ENCODE peak calls at places on chromosomes 16 and 17, in six cellular contexts. E, Z, M, A, J and K are unnamed samples. For H3K4me1, the result is how much of the 10 kb centered on the place peaks cover.

GRCh38 chr16:75460441-75460840 is 4.0 kb downstream of the TMEM170A start:
- DNase-seq in E (no peak), Z (no peak), M (no peak), A (no peak), J (peak), K (no peak)

GRCh38 chr17:37291351-37291750 is 84.4 kb upstream of the C17orf78 start:
- DNase-seq in E (no peak), Z (no peak), M (no peak), A (no peak), J (no peak), K (no peak)

GRCh38 chr16:59684911-59685310 is 950.8 kb upstream of the GOT2 start:
- DNase-seq in E (no peak), Z (no peak), M (no peak), A (no peak), J (no peak), K (no peak)

GRCh38 chr17:60381958-60382357 is 10.0 kb downstream of the USP32 start:
- DNase-seq in E (no peak), Z (no peak), M (peak), A (no peak), J (no peak), K (no peak)

GRCh38 chr16:58678716-58679115 is 5.9 kb downstream of the SLC38A7 start:
- DNase-seq in E (peak), Z (no peak), M (peak), A (no peak), J (no peak), K (no peak)

GRCh38 chr16:12260647-12261262 is 284.2 kb downstream of the SNX29 start:
- DNase-seq in E (no peak), Z (no peak), M (no peak), A (no peak), J (peak), K (no peak)

GRCh38 chr16:86566966-86567700 is 504 bp downstream of the FOXC2 start:
- DNase-seq in E (peak), Z (no peak), M (no peak), A (no peak), J (peak), K (no peak)

GRCh38 chr17:78154903-78155811 is 9.0 kb downstream of the C17orf99 start:
- DNase-seq in E (no peak), Z (no peak), M (no peak), A (no peak), J (no peak), K (no peak)

GRCh38 chr17:76611747-76612143 is 26.1 kb upstream of the ST6GALNAC2 start:
- DNase-seq in E (no peak), Z (no peak), M (no peak), A (no peak), J (no peak), K (no peak)

GRCh38 chr16:81324808-81325207 is 10.0 kb downstream of the GAN start:
- DNase-seq in E (no peak), Z (no peak), M (no peak), A (no peak), J (no peak), K (no peak)

GRCh38 chr16:15398618-15399316 is 3.2 kb downstream of the MPV17L start:
- DNase-seq in E (no peak), Z (no peak), M (no peak), A (no peak), J (no peak), K (no peak)

GRCh38 chr17:32518856-32519768 is 32.3 kb downstream of the CDK5R1 start:
- DNase-seq in E (peak), Z (no peak), M (peak), A (no peak), J (peak), K (peak)

GRCh38 chr16:11586375-11586855 is 304 bp downstream of the LITAF start:
- DNase-seq in E (peak), Z (no peak), M (no peak), A (no peak), J (no peak), K (no peak)

GRCh38 chr16:56931253-56931768 is 631 bp upstream of the HERPUD1 start:
- DNase-seq in E (no peak), Z (no peak), M (peak), A (no peak), J (peak), K (no peak)

GRCh38 chr16:66342294-66342900 is 24.1 kb upstream of the CDH5 start:
- DNase-seq in E (no peak), Z (no peak), M (no peak), A (no peak), J (peak), K (no peak)

GRCh38 chr16:50021509-50021908 is 3.5 kb upstream of the CNEP1R1 start:
- DNase-seq in E (no peak), Z (no peak), M (no peak), A (no peak), J (peak), K (no peak)

GRCh38 chr17:36901506-36901905 is 35.8 kb upstream of the LHX1 start:
- DNase-seq in E (no peak), Z (no peak), M (no peak), A (no peak), J (peak), K (no peak)

GRCh38 chr17:27621557-27621956 is 9.4 kb upstream of the LGALS9 start:
- DNase-seq in E (no peak), Z (no peak), M (no peak), A (no peak), J (peak), K (no peak)

GRCh38 chr16:3074860-3075545 is 9.6 kb downstream of the IL32 start:
- DNase-seq in E (no peak), Z (peak), M (no peak), A (no peak), J (no peak), K (peak)

GRCh38 chr17:8073627-8074485 is 13.7 kb downstream of the ALOX12B start:
- DNase-seq in E (peak), Z (peak), M (peak), A (peak), J (peak), K (peak)

GRCh38 chr17:81315170-81315884 is 20.2 kb upstream of the SLC38A10 start:
- DNase-seq in E (no peak), Z (no peak), M (no peak), A (no peak), J (no peak), K (no peak)

GRCh38 chr17:27993161-27993695 is 49.2 kb upstream of the NLK start:
- DNase-seq in E (no peak), Z (no peak), M (no peak), A (no peak), J (no peak), K (no peak)

GRCh38 chr17:80805032-80805751 is 186.4 kb upstream of the CHMP6 start:
- DNase-seq in E (no peak), Z (no peak), M (no peak), A (no peak), J (no peak), K (no peak)

GRCh38 chr17:62696256-62696655 is 68.8 kb downstream of the MRC2 start:
- DNase-seq in E (no peak), Z (no peak), M (no peak), A (no peak), J (no peak), K (no peak)

GRCh38 chr17:65583921-65584603 is 22.6 kb upstream of the AXIN2 start:
- DNase-seq in E (peak), Z (no peak), M (no peak), A (no peak), J (no peak), K (no peak)

GRCh38 chr17:31224366-31224765 is 72.7 kb downstream of the OMG start:
- DNase-seq in E (no peak), Z (no peak), M (no peak), A (no peak), J (no peak), K (no peak)

GRCh38 chr17:67105213-67105612 is 60.9 kb downstream of the CACNG1 start:
- DNase-seq in E (no peak), Z (no peak), M (no peak), A (no peak), J (no peak), K (no peak)

GRCh38 chr17:8056232-8056975 is 17.5 kb downstream of the ALOX15B start:
- DNase-seq in E (no peak), Z (peak), M (peak), A (no peak), J (no peak), K (no peak)

DNA sequence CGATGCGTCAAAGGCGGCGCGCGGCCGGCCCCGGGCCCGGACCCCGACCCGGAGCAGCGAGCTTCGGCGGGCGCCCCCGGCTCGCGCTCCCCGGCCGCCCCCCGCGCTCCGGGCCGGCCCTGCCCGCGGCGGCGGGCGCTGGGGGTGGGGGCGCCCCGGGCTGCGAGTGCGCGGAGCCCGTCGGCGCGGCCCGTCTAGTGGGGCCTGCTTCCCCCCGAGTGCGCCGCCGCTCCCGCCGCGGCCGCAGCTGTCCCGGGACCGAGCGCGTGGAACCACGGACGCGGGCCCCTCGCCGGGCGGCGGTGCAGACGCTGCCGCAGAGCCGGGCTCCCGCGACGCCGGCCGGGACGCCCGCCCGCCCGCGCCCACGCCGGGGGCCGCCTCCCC is 308 bp downstream of the ADCY9 start:
- DNase-seq in E (peak), Z (no peak), M (no peak), A (no peak), J (no peak), K (no peak)
- TF ChIP-seq CTCF in E (no peak), Z (no peak), M (no peak), A (no peak), J (no peak), K (no peak)

GRCh38 chr17:40617678-40618240 is 29.9 kb downstream of the SMARCE1 start:
- DNase-seq in E (no peak), Z (no peak), M (no peak), A (no peak), J (peak), K (no peak)
- H3K4me1 ChIP-seq in E (under half), Z (under half), M (under half), A (under half), J (under half), K (half or more)

GRCh38 chr16:53081032-53081424 is 26.2 kb downstream of the CHD9 start:
- DNase-seq in E (no peak), Z (no peak), M (no peak), A (no peak), J (no peak), K (no peak)
- H3K4me3 ChIP-seq in E (no peak), Z (no peak), M (no peak), A (no peak), J (no peak), K (no peak)

GRCh38 chr16:71460246-71460645 is 1.8 kb downstream of the ZNF23 start:
- DNase-seq in E (no peak), Z (no peak), M (no peak), A (no peak), J (no peak), K (no peak)
- TF ChIP-seq CTCF in E (no peak), Z (no peak), M (no peak), A (no peak), J (no peak), K (no peak)

GRCh38 chr16:88464447-88465318 is 11.6 kb downstream of the ZFPM1 start:
- DNase-seq in E (no peak), Z (no peak), M (no peak), A (no peak), J (no peak), K (no peak)

GRCh38 chr16:88462396-88462795 is 9.3 kb downstream of the ZFPM1 start:
- DNase-seq in E (no peak), Z (no peak), M (no peak), A (no peak), J (no peak), K (no peak)

GRCh38 chr16:88461291-88462269 is 8.5 kb downstream of the ZFPM1 start:
- DNase-seq in E (no peak), Z (no peak), M (peak), A (no peak), J (peak), K (no peak)

GRCh38 chr16:88465387-88465983 is 12.4 kb downstream of the ZFPM1 start:
- DNase-seq in E (no peak), Z (no peak), M (no peak), A (no peak), J (no peak), K (no peak)

GRCh38 chr16:88463411-88463810 is 10.3 kb downstream of the ZFPM1 start:
- DNase-seq in E (no peak), Z (no peak), M (no peak), A (no peak), J (no peak), K (no peak)
- H3K4me1 ChIP-seq in E (under half), Z (under half), M (under half), A (under half), J (under half), K (half or more)